ENCODE peak calls at places on chromosomes 16 and 17, in five cellular contexts. P, W, X, M and N are unnamed samples.

GRCh38 chr17:65078441-65079160 is 22.1 kb upstream of the GNA13 start:
- DNase-seq in P (no peak), W (peak), M (no peak), X (no peak), N (peak)

GRCh38 chr16:27053996-27054395 is 12.7 kb upstream of the C16orf82 start:
- DNase-seq in P (no peak), M (no peak), X (no peak), W (no peak), N (no peak)

GRCh38 chr16:56793504-56793903 is 63.6 kb downstream of the NUP93 start:
- DNase-seq in P (no peak), W (peak), X (no peak), M (no peak), N (peak)

GRCh38 chr16:54928421-54929089 is 2.1 kb upstream of the IRX5 start:
- DNase-seq in W (peak), M (no peak), X (peak), P (peak), N (no peak)

GRCh38 chr17:80559688-80560290 is 15.2 kb downstream of the RPTOR start:
- DNase-seq in W (peak), P (no peak), X (no peak), M (no peak), N (peak)

GRCh38 chr17:14303343-14304221 is 2.7 kb downstream of the HS3ST3B1 start:
- DNase-seq in P (no peak), X (no peak), W (peak), M (no peak), N (no peak)

GRCh38 chr16:51759999-51760398 is 608.9 kb upstream of the SALL1 start:
- DNase-seq in M (no peak), W (no peak), P (no peak), X (no peak), N (no peak)

GRCh38 chr16:6483634-6484033 is 849.0 kb upstream of the RBFOX1 start:
- DNase-seq in P (no peak), M (no peak), X (no peak), W (no peak), N (no peak)

GRCh38 chr16:70724146-70725023 is 38.5 kb upstream of the MTSS2 start:
- DNase-seq in M (no peak), P (no peak), X (no peak), W (no peak), N (no peak)

GRCh38 chr16:58099956-58100300 is 29.3 kb downstream of the CFAP20 start:
- DNase-seq in W (no peak), M (no peak), P (no peak), X (no peak), N (no peak)

GRCh38 chr17:9865585-9865984 is 39.5 kb downstream of the RCVRN start:
- DNase-seq in P (no peak), M (no peak), X (no peak), W (no peak), N (peak)

GRCh38 chr16:51755039-51755501 is 604.0 kb upstream of the SALL1 start:
- DNase-seq in W (no peak), P (no peak), X (no peak), M (no peak), N (no peak)

GRCh38 chr16:3113765-3114479 is 1.5 kb downstream of the ZNF205 start:
- DNase-seq in X (no peak), W (no peak), M (no peak), P (no peak), N (no peak)

GRCh38 chr17:42281571-42282096 is 5.4 kb upstream of the STAT5B start:
- DNase-seq in W (no peak), P (no peak), M (no peak), X (no peak), N (no peak)

GRCh38 chr17:62670202-62670821 is 42.8 kb downstream of the MRC2 start:
- DNase-seq in P (no peak), W (no peak), M (no peak), X (no peak), N (no peak)

GRCh38 chr17:18182190-18182977 is 1.2 kb upstream of the ALKBH5 start:
- DNase-seq in M (no peak), X (peak), P (peak), W (peak), N (no peak)

GRCh38 chr17:80529904-80530292 is 14.7 kb upstream of the RPTOR start:
- DNase-seq in M (no peak), P (no peak), X (no peak), W (no peak), N (no peak)

GRCh38 chr17:38705523-38705802 is 390 bp downstream of the MLLT6 start:
- DNase-seq in W (no peak), P (no peak), M (no peak), X (no peak), N (no peak)

GRCh38 chr17:48441862-48442261 is 11.8 kb upstream of the SKAP1 start:
- DNase-seq in X (no peak), P (no peak), M (no peak), W (no peak), N (no peak)

GRCh38 chr16:70720431-70721201 is 34.8 kb upstream of the MTSS2 start:
- DNase-seq in M (no peak), X (no peak), W (no peak), P (no peak), N (no peak)

GRCh38 chr17:61454095-61454931 is 2.1 kb downstream of the TBX4 start:
- DNase-seq in X (no peak), P (no peak), W (no peak), M (no peak), N (no peak)

GRCh38 chr17:39754958-39755549 is 17.3 kb downstream of the GRB7 start:
- DNase-seq in W (no peak), P (no peak), M (no peak), X (no peak), N (no peak)

GRCh38 chr17:79747508-79748295 is 17.0 kb downstream of the ENPP7 start:
- DNase-seq in W (no peak), X (no peak), M (no peak), P (no peak), N (no peak)

GRCh38 chr16:52227851-52228250 is 319.1 kb downstream of the TOX3 start:
- DNase-seq in X (no peak), W (no peak), P (no peak), M (no peak), N (no peak)

GRCh38 chr17:68847711-68848110 is 107.5 kb downstream of the ABCA8 start:
- DNase-seq in X (no peak), W (no peak), M (no peak), P (no peak), N (no peak)

GRCh38 chr17:17767497-17768286 is 69.1 kb downstream of the SREBF1 start:
- DNase-seq in P (no peak), X (no peak), M (no peak), W (no peak), N (no peak)

GRCh38 chr17:12256380-12256995 is 235.8 kb downstream of the MAP2K4 start:
- DNase-seq in W (peak), X (peak), P (peak), M (peak), N (peak)

GRCh38 chr17:41211845-41212466 is 14.5 kb upstream of the KRTAP9-2 start:
- DNase-seq in W (peak), M (peak), P (no peak), X (no peak), N (peak)

GRCh38 chr17:47739150-47739549 is 6.1 kb downstream of the TBX21 start:
- DNase-seq in P (no peak), X (no peak), W (no peak), M (no peak), N (no peak)

GRCh38 chr17:48954300-48954755 is 9.7 kb upstream of the SNF8 start:
- DNase-seq in P (no peak), W (peak), M (no peak), X (no peak), N (peak)

GRCh38 chr17:40530988-40531971 is 29.9 kb upstream of the TNS4 start:
- DNase-seq in W (no peak), X (no peak), M (no peak), P (peak), N (no peak)

GRCh38 chr16:50440531-50440930 is 71.7 kb upstream of the BRD7 start:
- DNase-seq in W (no peak), M (no peak), X (no peak), P (no peak), N (no peak)

GRCh38 chr16:69567031-69567680 is 1.4 kb downstream of the NFAT5 start:
- DNase-seq in W (peak), X (no peak), P (no peak), M (no peak), N (no peak)

DNA sequence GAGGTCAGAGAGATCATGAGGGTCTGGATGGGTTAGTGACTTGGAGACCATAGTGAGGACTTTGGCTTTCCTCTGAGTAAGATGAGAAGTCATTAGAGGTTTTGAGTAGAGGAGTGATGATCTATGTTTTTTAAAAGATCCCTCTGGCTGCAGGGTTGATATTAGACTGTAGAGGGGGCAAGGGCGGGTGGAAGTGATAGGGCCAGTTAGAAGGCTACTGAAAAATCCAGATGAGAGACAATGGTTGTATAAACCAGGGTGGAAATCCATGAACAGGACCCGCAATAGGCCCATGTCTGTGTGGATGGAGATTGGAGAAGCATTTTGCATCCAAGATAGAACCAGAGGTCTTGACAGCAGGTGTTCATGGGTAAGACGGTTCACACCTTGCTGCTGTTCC is 9.8 kb downstream of the ITGAL start:
- DNase-seq in X (no peak), W (peak), P (no peak), M (no peak), N (no peak)
- TF ChIP-seq CTCF in X (no peak), W (peak), P (no peak), M (no peak), N (peak)

GRCh38 chr17:75876938-75877751 is 1.2 kb downstream of the TRIM47 start:
- DNase-seq in W (peak), M (no peak), P (peak), X (peak), N (peak)
- TF ChIP-seq CTCF in W (peak), M (no peak), P (peak), X (no peak), N (no peak)

DNA sequence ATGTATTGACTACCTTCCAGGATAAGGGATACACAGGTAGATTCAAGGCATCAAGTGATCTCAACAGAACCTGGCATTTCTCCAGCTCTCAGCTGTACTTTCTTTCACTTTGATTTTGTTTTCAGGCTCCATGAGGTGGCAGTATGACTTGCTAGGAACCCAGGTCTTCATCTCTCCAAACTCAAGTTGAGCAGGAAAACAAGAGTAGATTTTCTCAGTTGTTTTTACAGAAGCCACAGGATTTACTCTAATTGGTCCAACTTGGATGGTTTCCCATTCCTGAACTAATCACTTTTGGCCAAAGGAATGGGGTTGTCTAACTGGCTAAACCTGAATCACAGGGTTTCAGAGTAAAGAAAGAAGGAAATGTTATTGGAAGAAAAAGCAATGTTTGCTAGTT is 146.6 kb downstream of the TRIM37 start:
- DNase-seq in X (no peak), P (no peak), W (peak), M (no peak), N (peak)
- TF ChIP-seq CTCF in X (no peak), P (no peak), W (peak), M (peak), N (peak)

DNA sequence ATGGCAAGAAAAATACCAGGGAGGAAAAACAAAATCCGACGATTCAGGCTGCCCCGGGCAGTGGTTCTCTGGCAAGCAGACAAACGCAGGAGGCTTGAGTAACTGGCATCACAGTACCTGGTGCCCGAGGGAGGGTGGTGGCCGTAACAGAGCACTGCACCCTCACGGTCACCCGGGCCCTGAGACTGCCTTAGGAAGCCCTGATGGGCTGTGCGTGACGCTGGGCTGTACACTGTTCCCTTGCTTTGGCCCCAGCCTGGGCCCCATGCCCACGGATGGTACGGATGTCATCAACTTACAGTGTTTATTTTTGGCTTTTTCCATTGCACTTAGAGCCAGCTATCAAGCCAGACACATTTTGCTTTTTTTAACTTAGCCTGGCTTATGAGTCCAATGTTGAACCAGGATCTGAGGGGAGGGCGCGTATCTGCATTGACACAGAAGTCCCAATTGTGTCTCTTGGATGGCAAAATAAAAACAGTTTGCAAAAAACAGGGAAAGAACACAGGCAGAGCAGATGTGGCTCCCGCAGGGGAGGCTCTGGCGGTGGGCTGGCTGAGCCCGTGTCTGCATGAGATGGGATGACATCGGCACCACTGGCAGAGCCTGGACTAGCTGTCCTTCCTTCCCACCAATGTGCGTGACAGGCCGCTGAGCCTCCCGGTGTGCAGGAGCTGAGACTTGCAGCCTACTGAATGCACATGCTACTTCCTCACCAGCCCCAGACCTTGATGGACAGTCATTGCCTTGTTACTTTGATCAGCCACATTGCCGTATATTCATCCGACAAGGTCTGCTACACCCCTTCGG is 287.7 kb downstream of the FOXL1 start:
- DNase-seq in W (no peak), P (no peak), M (no peak), X (peak), N (peak)
- TF ChIP-seq CTCF in W (no peak), P (no peak), M (no peak), X (peak), N (no peak)